ENCODE peak calls at places on chromosomes 11 and 22, in nine cellular contexts. One of them, this sample, is unnamed. For H3K9me3, the result is how much of the 10 kb centered on the place peaks cover.

GRCh38 chr11:33721984-33722383 is 14.2 kb downstream of the CD59 start:
- DNase-seq in hepatocyte: no peak
- DNase-seq in CD4-positive, alpha-beta T cell: no peak
- DNase-seq in small intestine: no peak
- DNase-seq in stomach: no peak
- DNase-seq in H9: no peak
- DNase-seq in effector memory CD4-positive, alpha-beta T cell: no peak
- DNase-seq in cardiac muscle cell: no peak
- DNase-seq in sigmoid colon: no peak
- DNase-seq in this sample: no peak

GRCh38 chr22:35835998-35836691 is 118.5 kb downstream of the APOL5 start:
- DNase-seq in hepatocyte: peak
- DNase-seq in CD4-positive, alpha-beta T cell: no peak
- DNase-seq in small intestine: peak
- DNase-seq in stomach: peak
- DNase-seq in H9: peak
- DNase-seq in effector memory CD4-positive, alpha-beta T cell: no peak
- DNase-seq in cardiac muscle cell: peak
- DNase-seq in sigmoid colon: peak
- DNase-seq in this sample: no peak

GRCh38 chr22:49979587-49980264 is 19.2 kb downstream of the PIM3 start:
- DNase-seq in hepatocyte: peak
- DNase-seq in CD4-positive, alpha-beta T cell: no peak
- DNase-seq in small intestine: peak
- DNase-seq in stomach: peak
- DNase-seq in H9: peak
- DNase-seq in effector memory CD4-positive, alpha-beta T cell: no peak
- DNase-seq in cardiac muscle cell: no peak
- DNase-seq in sigmoid colon: no peak
- DNase-seq in this sample: no peak

GRCh38 chr11:96622026-96622634 is 232.3 kb downstream of the JRKL start:
- DNase-seq in hepatocyte: no peak
- DNase-seq in CD4-positive, alpha-beta T cell: no peak
- DNase-seq in small intestine: no peak
- DNase-seq in stomach: no peak
- DNase-seq in H9: no peak
- DNase-seq in effector memory CD4-positive, alpha-beta T cell: no peak
- DNase-seq in cardiac muscle cell: no peak
- DNase-seq in sigmoid colon: no peak
- DNase-seq in this sample: no peak

GRCh38 chr11:34466802-34467488 is 28.2 kb downstream of the CAT start:
- DNase-seq in hepatocyte: no peak
- DNase-seq in CD4-positive, alpha-beta T cell: no peak
- DNase-seq in small intestine: no peak
- DNase-seq in stomach: no peak
- DNase-seq in H9: no peak
- DNase-seq in effector memory CD4-positive, alpha-beta T cell: no peak
- DNase-seq in cardiac muscle cell: no peak
- DNase-seq in sigmoid colon: no peak
- DNase-seq in this sample: no peak

GRCh38 chr22:42270178-42270511 is 308 bp downstream of the TCF20 start:
- DNase-seq in hepatocyte: no peak
- DNase-seq in CD4-positive, alpha-beta T cell: no peak
- DNase-seq in small intestine: peak
- DNase-seq in stomach: no peak
- DNase-seq in H9: no peak
- DNase-seq in effector memory CD4-positive, alpha-beta T cell: peak
- DNase-seq in cardiac muscle cell: no peak
- DNase-seq in sigmoid colon: no peak
- DNase-seq in this sample: no peak

GRCh38 chr11:96110302-96110701 is 186.4 kb upstream of the MTMR2 start:
- DNase-seq in hepatocyte: no peak
- DNase-seq in CD4-positive, alpha-beta T cell: no peak
- DNase-seq in small intestine: no peak
- DNase-seq in stomach: no peak
- DNase-seq in H9: no peak
- DNase-seq in effector memory CD4-positive, alpha-beta T cell: no peak
- DNase-seq in cardiac muscle cell: no peak
- DNase-seq in sigmoid colon: no peak
- DNase-seq in this sample: no peak

GRCh38 chr11:121253951-121254350 is 38.6 kb upstream of the SC5D start:
- DNase-seq in hepatocyte: no peak
- DNase-seq in CD4-positive, alpha-beta T cell: no peak
- DNase-seq in small intestine: no peak
- DNase-seq in stomach: no peak
- DNase-seq in H9: no peak
- DNase-seq in effector memory CD4-positive, alpha-beta T cell: no peak
- DNase-seq in cardiac muscle cell: no peak
- DNase-seq in sigmoid colon: no peak
- DNase-seq in this sample: no peak

GRCh38 chr11:65040520-65041205 is 347 bp upstream of the SAC3D1 start:
- DNase-seq in hepatocyte: peak
- DNase-seq in CD4-positive, alpha-beta T cell: peak
- DNase-seq in small intestine: peak
- DNase-seq in stomach: peak
- DNase-seq in H9: peak
- DNase-seq in effector memory CD4-positive, alpha-beta T cell: peak
- DNase-seq in cardiac muscle cell: peak
- DNase-seq in sigmoid colon: peak
- DNase-seq in this sample: peak

GRCh38 chr11:47847892-47848635 is at the start of gene NUP160:
- DNase-seq in hepatocyte: peak
- DNase-seq in CD4-positive, alpha-beta T cell: peak
- DNase-seq in small intestine: peak
- DNase-seq in stomach: peak
- DNase-seq in H9: peak
- DNase-seq in effector memory CD4-positive, alpha-beta T cell: peak
- DNase-seq in cardiac muscle cell: peak
- DNase-seq in sigmoid colon: peak
- DNase-seq in this sample: peak

GRCh38 chr11:77497368-77497767 is 23.5 kb upstream of the PAK1 start:
- DNase-seq in hepatocyte: no peak
- DNase-seq in CD4-positive, alpha-beta T cell: no peak
- DNase-seq in small intestine: no peak
- DNase-seq in stomach: no peak
- DNase-seq in H9: no peak
- DNase-seq in effector memory CD4-positive, alpha-beta T cell: no peak
- DNase-seq in cardiac muscle cell: no peak
- DNase-seq in sigmoid colon: no peak
- DNase-seq in this sample: no peak

GRCh38 chr11:23455291-23455864 is 595.1 kb upstream of the CCDC179 start:
- DNase-seq in hepatocyte: no peak
- DNase-seq in CD4-positive, alpha-beta T cell: no peak
- DNase-seq in small intestine: no peak
- DNase-seq in stomach: no peak
- DNase-seq in H9: no peak
- DNase-seq in effector memory CD4-positive, alpha-beta T cell: no peak
- DNase-seq in cardiac muscle cell: no peak
- DNase-seq in sigmoid colon: no peak
- DNase-seq in this sample: no peak

GRCh38 chr11:121389651-121390050 is 62.5 kb upstream of the SORL1 start:
- DNase-seq in hepatocyte: no peak
- DNase-seq in CD4-positive, alpha-beta T cell: no peak
- DNase-seq in small intestine: no peak
- DNase-seq in stomach: no peak
- DNase-seq in H9: peak
- DNase-seq in effector memory CD4-positive, alpha-beta T cell: no peak
- DNase-seq in cardiac muscle cell: peak
- DNase-seq in sigmoid colon: no peak
- DNase-seq in this sample: no peak

GRCh38 chr11:77704029-77704428 is 66.4 kb upstream of the CLNS1A start:
- DNase-seq in hepatocyte: no peak
- DNase-seq in CD4-positive, alpha-beta T cell: no peak
- DNase-seq in small intestine: no peak
- DNase-seq in stomach: no peak
- DNase-seq in H9: no peak
- DNase-seq in effector memory CD4-positive, alpha-beta T cell: no peak
- DNase-seq in cardiac muscle cell: no peak
- DNase-seq in sigmoid colon: no peak
- DNase-seq in this sample: no peak

GRCh38 chr11:119025978-119026766 is 4.5 kb downstream of the SLC37A4 start:
- DNase-seq in hepatocyte: peak
- DNase-seq in CD4-positive, alpha-beta T cell: no peak
- DNase-seq in small intestine: peak
- DNase-seq in stomach: no peak
- DNase-seq in H9: no peak
- DNase-seq in effector memory CD4-positive, alpha-beta T cell: no peak
- DNase-seq in cardiac muscle cell: no peak
- DNase-seq in sigmoid colon: peak
- DNase-seq in this sample: no peak

GRCh38 chr11:63837719-63838118 is 1.2 kb upstream of the MARK2 start:
- DNase-seq in hepatocyte: no peak
- DNase-seq in CD4-positive, alpha-beta T cell: no peak
- DNase-seq in small intestine: peak
- DNase-seq in stomach: no peak
- DNase-seq in H9: no peak
- DNase-seq in effector memory CD4-positive, alpha-beta T cell: no peak
- DNase-seq in cardiac muscle cell: no peak
- DNase-seq in sigmoid colon: no peak
- DNase-seq in this sample: no peak

GRCh38 chr22:16960220-16960883 is 47.7 kb downstream of the GAB4 start:
- DNase-seq in hepatocyte: no peak
- DNase-seq in CD4-positive, alpha-beta T cell: no peak
- DNase-seq in small intestine: no peak
- DNase-seq in stomach: no peak
- DNase-seq in H9: no peak
- DNase-seq in effector memory CD4-positive, alpha-beta T cell: no peak
- DNase-seq in cardiac muscle cell: no peak
- DNase-seq in sigmoid colon: no peak
- DNase-seq in this sample: no peak

GRCh38 chr11:36389811-36390210 is 93.7 kb downstream of the PRR5L start:
- DNase-seq in hepatocyte: no peak
- DNase-seq in CD4-positive, alpha-beta T cell: no peak
- DNase-seq in small intestine: no peak
- DNase-seq in stomach: no peak
- DNase-seq in H9: no peak
- DNase-seq in effector memory CD4-positive, alpha-beta T cell: no peak
- DNase-seq in cardiac muscle cell: no peak
- DNase-seq in sigmoid colon: no peak
- DNase-seq in this sample: no peak

GRCh38 chr11:57432714-57433163 is 5.8 kb upstream of the SLC43A3 start:
- DNase-seq in hepatocyte: peak
- DNase-seq in CD4-positive, alpha-beta T cell: no peak
- DNase-seq in small intestine: no peak
- DNase-seq in stomach: no peak
- DNase-seq in H9: no peak
- DNase-seq in effector memory CD4-positive, alpha-beta T cell: no peak
- DNase-seq in cardiac muscle cell: no peak
- DNase-seq in sigmoid colon: no peak
- DNase-seq in this sample: no peak

GRCh38 chr11:49442669-49443068 is 234.3 kb upstream of the FOLH1 start:
- DNase-seq in hepatocyte: no peak
- DNase-seq in CD4-positive, alpha-beta T cell: no peak
- DNase-seq in small intestine: no peak
- DNase-seq in stomach: no peak
- DNase-seq in H9: no peak
- DNase-seq in effector memory CD4-positive, alpha-beta T cell: no peak
- DNase-seq in cardiac muscle cell: no peak
- DNase-seq in sigmoid colon: no peak
- DNase-seq in this sample: no peak

GRCh38 chr11:3359092-3359824 is 19.7 kb downstream of the ZNF195 start:
- DNase-seq in hepatocyte: no peak
- DNase-seq in CD4-positive, alpha-beta T cell: no peak
- DNase-seq in small intestine: no peak
- DNase-seq in stomach: no peak
- DNase-seq in H9: no peak
- DNase-seq in effector memory CD4-positive, alpha-beta T cell: no peak
- DNase-seq in cardiac muscle cell: no peak
- DNase-seq in sigmoid colon: no peak
- DNase-seq in this sample: no peak
- H3K9me3 ChIP-seq in hepatocyte: half or more
- H3K9me3 ChIP-seq in CD4-positive, alpha-beta T cell: half or more
- H3K9me3 ChIP-seq in small intestine: under half
- H3K9me3 ChIP-seq in stomach: half or more
- H3K9me3 ChIP-seq in H9: half or more
- H3K9me3 ChIP-seq in effector memory CD4-positive, alpha-beta T cell: half or more
- H3K9me3 ChIP-seq in cardiac muscle cell: under half
- H3K9me3 ChIP-seq in sigmoid colon: under half
- H3K9me3 ChIP-seq in this sample: half or more

GRCh38 chr11:114123692-114124330 is 64.3 kb downstream of the ZBTB16 start:
- DNase-seq in hepatocyte: no peak
- DNase-seq in CD4-positive, alpha-beta T cell: no peak
- DNase-seq in small intestine: no peak
- DNase-seq in stomach: no peak
- DNase-seq in H9: no peak
- DNase-seq in effector memory CD4-positive, alpha-beta T cell: no peak
- DNase-seq in cardiac muscle cell: no peak
- DNase-seq in sigmoid colon: peak
- DNase-seq in this sample: no peak
- H3K9me3 ChIP-seq in hepatocyte: under half
- H3K9me3 ChIP-seq in CD4-positive, alpha-beta T cell: under half
- H3K9me3 ChIP-seq in small intestine: under half
- H3K9me3 ChIP-seq in stomach: under half
- H3K9me3 ChIP-seq in H9: under half
- H3K9me3 ChIP-seq in effector memory CD4-positive, alpha-beta T cell: under half
- H3K9me3 ChIP-seq in cardiac muscle cell: under half
- H3K9me3 ChIP-seq in sigmoid colon: under half
- H3K9me3 ChIP-seq in this sample: under half

GRCh38 chr11:1195690-1196515 is 27.0 kb upstream of the MUC5B start:
- DNase-seq in hepatocyte: no peak
- DNase-seq in CD4-positive, alpha-beta T cell: no peak
- DNase-seq in small intestine: no peak
- DNase-seq in stomach: no peak
- DNase-seq in H9: peak
- DNase-seq in effector memory CD4-positive, alpha-beta T cell: no peak
- DNase-seq in cardiac muscle cell: no peak
- DNase-seq in sigmoid colon: peak
- DNase-seq in this sample: peak
- H3K9me3 ChIP-seq in hepatocyte: under half
- H3K9me3 ChIP-seq in CD4-positive, alpha-beta T cell: under half
- H3K9me3 ChIP-seq in small intestine: under half
- H3K9me3 ChIP-seq in stomach: under half
- H3K9me3 ChIP-seq in H9: under half
- H3K9me3 ChIP-seq in effector memory CD4-positive, alpha-beta T cell: under half
- H3K9me3 ChIP-seq in cardiac muscle cell: under half
- H3K9me3 ChIP-seq in sigmoid colon: under half
- H3K9me3 ChIP-seq in this sample: under half

GRCh38 chr11:70743941-70744351 is 345.6 kb downstream of the CTTN start:
- DNase-seq in hepatocyte: no peak
- DNase-seq in CD4-positive, alpha-beta T cell: no peak
- DNase-seq in small intestine: no peak
- DNase-seq in stomach: no peak
- DNase-seq in H9: no peak
- DNase-seq in effector memory CD4-positive, alpha-beta T cell: no peak
- DNase-seq in cardiac muscle cell: no peak
- DNase-seq in sigmoid colon: no peak
- DNase-seq in this sample: no peak
- H3K9me3 ChIP-seq in hepatocyte: under half
- H3K9me3 ChIP-seq in CD4-positive, alpha-beta T cell: under half
- H3K9me3 ChIP-seq in small intestine: under half
- H3K9me3 ChIP-seq in stomach: under half
- H3K9me3 ChIP-seq in H9: under half
- H3K9me3 ChIP-seq in effector memory CD4-positive, alpha-beta T cell: under half
- H3K9me3 ChIP-seq in cardiac muscle cell: under half
- H3K9me3 ChIP-seq in sigmoid colon: under half
- H3K9me3 ChIP-seq in this sample: under half

This sample was measured in T-helper 17 cell.